ENCODE peak calls at places on chromosomes 2 and 18, in six cellular contexts. H is psoas muscle; M is tibial artery; V is naive thymus-derived CD4-positive, alpha-beta T cell; K is IMR-90; B is CD8-positive, alpha-beta T cell. E is an unnamed sample. For H3K27me3, the result is how much of the 10 kb centered on the place peaks cover.

GRCh38 chr2:237722616-237723015 is 76.0 kb upstream of the RBM44 start:
- DNase-seq in M (no peak), H (no peak), B (no peak), V (no peak), K (no peak), E (no peak)

GRCh38 chr18:51151568-51152511 is 45.6 kb downstream of the MEX3C start:
- DNase-seq in B (peak), V (peak), K (no peak), H (no peak), M (no peak), E (no peak)

GRCh38 chr18:24076950-24077349 is 61.9 kb upstream of the CABYR start:
- DNase-seq in B (no peak), V (no peak), H (no peak), M (no peak), K (no peak), E (no peak)

GRCh38 chr18:59141294-59142068 is 1.8 kb downstream of the SEC11C start:
- DNase-seq in B (no peak), K (no peak), V (no peak), M (no peak), H (no peak), E (no peak)

GRCh38 chr2:26820932-26821331 is 27.0 kb upstream of the DPYSL5 start:
- DNase-seq in H (no peak), M (no peak), V (no peak), K (no peak), B (no peak), E (no peak)

GRCh38 chr2:23757686-23758433 is 169.1 kb downstream of the ATAD2B start:
- DNase-seq in M (no peak), B (no peak), H (no peak), K (peak), V (no peak), E (no peak)

GRCh38 chr2:50143822-50144575 is 887.9 kb downstream of the NRXN1 start:
- DNase-seq in K (no peak), M (no peak), H (no peak), B (no peak), V (peak), E (peak)

GRCh38 chr2:27014771-27015433 is 17.9 kb upstream of the TMEM214 start:
- DNase-seq in H (peak), B (no peak), M (peak), K (no peak), V (no peak), E (no peak)

GRCh38 chr2:236674238-236674637 is 104.6 kb downstream of the ACKR3 start:
- DNase-seq in V (no peak), M (no peak), K (no peak), B (no peak), H (no peak), E (no peak)

GRCh38 chr2:173118385-173118784 is 42.7 kb downstream of the MAP3K20 start:
- DNase-seq in V (no peak), M (no peak), H (no peak), K (peak), B (no peak), E (no peak)

GRCh38 chr2:79750321-79750720 is 237.5 kb downstream of the CTNNA2 start:
- DNase-seq in K (no peak), V (no peak), H (no peak), M (no peak), B (no peak), E (no peak)

GRCh38 chr2:106115250-106115649 is 78.9 kb downstream of the UXS1 start:
- DNase-seq in V (no peak), B (no peak), H (no peak), M (no peak), K (peak), E (no peak)

GRCh38 chr18:8744656-8745055 is 39.3 kb downstream of the MTCL1 start:
- DNase-seq in B (peak), K (peak), H (no peak), V (peak), M (no peak), E (no peak)

GRCh38 chr2:196516541-196516940 is 123.0 kb upstream of the CCDC150 start:
- DNase-seq in M (no peak), H (no peak), K (no peak), B (no peak), V (no peak), E (no peak)

GRCh38 chr2:178860551-178860950 is 53.3 kb upstream of the TTN start:
- DNase-seq in H (peak), V (no peak), K (no peak), B (no peak), M (no peak), E (peak)

GRCh38 chr2:74530239-74531161 is 767 bp downstream of the HTRA2 start:
- DNase-seq in B (no peak), H (peak), V (no peak), M (no peak), K (peak), E (peak)

GRCh38 chr2:138771534-138771933 is 8.7 kb downstream of the NXPH2 start:
- DNase-seq in K (no peak), M (no peak), H (no peak), V (no peak), B (no peak), E (no peak)

GRCh38 chr18:45014047-45014501 is 333.4 kb downstream of the SETBP1 start:
- DNase-seq in H (no peak), K (peak), M (peak), B (no peak), V (no peak), E (no peak)

GRCh38 chr2:64179582-64180321 is 35.5 kb upstream of the PELI1 start:
- DNase-seq in H (no peak), B (no peak), V (no peak), M (no peak), K (no peak), E (no peak)

GRCh38 chr2:41925009-41925408 is 122.8 kb upstream of the PKDCC start:
- DNase-seq in M (no peak), K (no peak), H (no peak), V (no peak), B (no peak), E (no peak)

GRCh38 chr2:88601302-88601701 is 26.0 kb downstream of the EIF2AK3 start:
- DNase-seq in V (no peak), M (no peak), B (no peak), H (no peak), K (peak), E (no peak)

GRCh38 chr2:111247491-111247890 is 126.8 kb downstream of the BCL2L11 start:
- DNase-seq in H (no peak), B (no peak), M (no peak), V (no peak), K (no peak), E (no peak)

GRCh38 chr18:3661121-3661520 is 211.1 kb downstream of the TGIF1 start:
- DNase-seq in B (no peak), M (no peak), H (no peak), K (no peak), V (no peak), E (no peak)

GRCh38 chr18:3037423-3037915 is 24.5 kb upstream of the LPIN2 start:
- DNase-seq in M (no peak), H (no peak), K (peak), V (no peak), B (no peak), E (no peak)

GRCh38 chr2:63249146-63249545 is 198.5 kb downstream of the OTX1 start:
- DNase-seq in K (no peak), B (no peak), V (no peak), M (no peak), H (no peak), E (no peak)

GRCh38 chr18:57768557-57769326 is 34.4 kb downstream of the ATP8B1 start:
- DNase-seq in K (peak), M (no peak), B (no peak), H (peak), V (no peak), E (no peak)

GRCh38 chr2:28129955-28130695 is 239.6 kb downstream of the BABAM2 start:
- DNase-seq in H (no peak), K (peak), V (no peak), B (no peak), M (no peak), E (no peak)

GRCh38 chr2:165794520-165794882 is 454 bp upstream of the GALNT3 start:
- DNase-seq in M (no peak), B (peak), H (peak), K (peak), V (peak), E (no peak)

GRCh38 chr2:38184964-38185603 is 109.1 kb upstream of the CYP1B1 start:
- DNase-seq in V (no peak), M (no peak), H (no peak), B (no peak), K (peak), E (no peak)

GRCh38 chr2:142973160-142973821 is 95.8 kb downstream of the KYNU start:
- DNase-seq in B (no peak), H (no peak), V (no peak), K (no peak), M (no peak), E (no peak)

GRCh38 chr2:170812716-170813585 is 3.7 kb upstream of the GAD1 start:
- DNase-seq in K (peak), H (no peak), M (no peak), B (no peak), V (peak), E (no peak)

GRCh38 chr2:197354169-197354558 is 43.6 kb upstream of the ANKRD44 start:
- DNase-seq in V (no peak), B (no peak), M (no peak), H (no peak), K (no peak), E (no peak)

GRCh38 chr2:43475922-43476321 is 119.9 kb downstream of the THADA start:
- DNase-seq in H (no peak), V (no peak), K (no peak), B (no peak), M (no peak), E (no peak)

DNA sequence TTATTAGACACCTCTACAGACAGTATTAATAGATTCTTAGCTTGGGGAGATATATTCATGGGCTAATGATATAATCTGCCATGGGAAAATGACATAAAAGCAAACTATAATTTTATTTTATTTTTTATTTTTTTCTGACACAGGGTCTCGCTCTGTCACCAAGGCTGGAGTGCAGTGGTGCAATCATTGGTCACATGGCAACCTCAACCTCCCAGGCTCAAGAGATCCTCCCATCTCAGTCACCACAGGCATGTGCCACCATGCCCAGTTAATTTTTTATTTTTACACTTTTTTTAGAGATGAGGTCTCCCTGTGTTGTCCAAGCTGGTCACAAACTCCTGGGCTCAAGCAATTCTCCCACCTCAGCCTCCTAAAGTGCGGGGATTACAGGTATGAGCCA is 39.3 kb downstream of the RTN4 start:
- DNase-seq in K (peak), V (no peak), H (no peak), B (no peak), M (peak), E (no peak)
- H3K4me3 ChIP-seq in K (no peak), V (no peak), H (peak), B (no peak), M (no peak), E (no peak)

DNA sequence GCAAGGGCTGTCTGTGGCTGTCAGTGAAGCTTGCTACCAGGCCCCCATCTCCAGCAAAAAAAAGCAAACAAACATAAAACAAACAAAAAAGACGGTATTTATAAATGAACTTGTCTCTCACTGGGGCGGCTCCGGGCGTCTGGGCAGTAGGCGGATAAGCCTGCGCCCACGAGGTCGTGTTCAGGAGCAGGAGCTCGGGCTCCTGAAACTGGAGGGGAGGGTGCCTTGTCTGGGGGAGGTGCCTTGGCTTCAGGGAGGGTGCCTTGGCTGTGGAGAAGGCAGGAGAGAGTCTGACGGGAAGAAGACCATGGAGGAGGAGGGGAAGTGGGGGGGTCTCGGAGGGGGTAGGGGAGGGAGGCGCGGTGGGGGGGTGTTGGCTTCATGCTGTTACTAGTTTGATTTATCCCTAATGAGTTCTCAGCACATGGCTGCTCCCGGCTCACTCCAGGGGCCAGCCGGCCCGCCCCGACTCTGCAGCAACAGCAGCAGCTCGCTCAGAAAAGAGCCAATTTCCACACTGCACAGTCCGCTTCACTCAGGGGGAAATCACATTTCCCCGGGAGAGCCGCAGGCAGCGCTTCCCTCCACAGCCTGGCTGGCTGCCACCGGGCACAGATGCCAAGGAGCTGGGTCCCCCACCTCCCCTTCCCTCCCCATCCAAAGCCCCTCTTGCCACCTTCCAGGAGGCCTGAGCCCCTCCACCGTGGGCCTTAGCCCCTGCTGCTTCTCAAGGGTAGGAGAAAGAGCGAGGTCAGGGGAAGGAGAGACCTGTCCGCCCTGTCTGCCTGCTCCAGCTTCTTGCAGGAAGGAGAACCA is 38.7 kb downstream of the PSD4 start:
- DNase-seq in V (no peak), K (no peak), H (no peak), B (no peak), M (peak), E (no peak)
- H3K27me3 ChIP-seq in V (under half), K (under half), H (under half), B (under half), M (under half), E (under half)

GRCh38 chr2:241355983-241356870 is at the start of gene FARP2:
- DNase-seq in K (peak), B (peak), M (peak), H (peak), V (peak), E (peak)

GRCh38 chr2:241358470-241358869 is 2.4 kb downstream of the FARP2 start:
- DNase-seq in H (no peak), B (no peak), V (no peak), K (no peak), M (no peak), E (no peak)

GRCh38 chr2:241356871-241357260 is 781 bp downstream of the FARP2 start:
- DNase-seq in M (no peak), H (no peak), B (no peak), V (no peak), K (no peak), E (no peak)

GRCh38 chr2:241359481-241360045 is 3.5 kb downstream of the FARP2 start:
- DNase-seq in H (no peak), B (no peak), K (no peak), M (no peak), V (no peak), E (no peak)

GRCh38 chr2:241357531-241357930 is 1.4 kb downstream of the FARP2 start:
- DNase-seq in K (no peak), H (no peak), M (no peak), B (no peak), V (no peak), E (no peak)
- H3K4me3 ChIP-seq in K (no peak), H (peak), M (peak), B (no peak), V (no peak), E (no peak)

DNA sequence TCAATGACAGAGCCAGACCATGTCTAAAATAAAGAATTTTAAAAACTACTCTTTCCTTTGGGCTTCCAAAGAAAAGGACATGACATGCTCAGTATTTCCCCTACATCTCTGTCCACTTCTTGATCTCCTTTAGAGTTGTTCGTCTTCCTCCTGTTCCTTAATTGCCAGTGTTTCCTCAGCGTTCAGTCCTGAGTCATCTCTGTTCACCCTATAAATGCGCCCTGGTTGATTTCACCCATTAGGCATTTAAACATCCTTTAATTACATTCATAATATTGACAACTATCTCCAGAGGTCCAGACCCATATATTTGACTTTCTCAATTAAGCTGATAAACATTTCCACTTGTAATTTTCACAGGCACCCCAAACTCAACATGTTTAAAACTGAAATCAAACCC is 64.0 kb downstream of the AAK1 start:
- DNase-seq in H (no peak), V (no peak), M (no peak), K (no peak), B (no peak), E (no peak)
- H3K27me3 ChIP-seq in H (under half), V (under half), M (under half), K (under half), B (under half), E (under half)

GRCh38 chr2:158953926-158954763 is 14.3 kb upstream of the TANC1 start:
- DNase-seq in K (peak), V (no peak), B (no peak), H (peak), M (peak), E (peak)
- H3K4me3 ChIP-seq in K (no peak), V (no peak), B (no peak), H (no peak), M (no peak), E (no peak)

GRCh38 chr2:85116207-85116606 is 17.0 kb upstream of the TCF7L1 start:
- DNase-seq in K (no peak), H (no peak), M (no peak), B (no peak), V (no peak), E (no peak)
- H3K27me3 ChIP-seq in K (under half), H (under half), M (under half), B (under half), V (under half), E (under half)

DNA sequence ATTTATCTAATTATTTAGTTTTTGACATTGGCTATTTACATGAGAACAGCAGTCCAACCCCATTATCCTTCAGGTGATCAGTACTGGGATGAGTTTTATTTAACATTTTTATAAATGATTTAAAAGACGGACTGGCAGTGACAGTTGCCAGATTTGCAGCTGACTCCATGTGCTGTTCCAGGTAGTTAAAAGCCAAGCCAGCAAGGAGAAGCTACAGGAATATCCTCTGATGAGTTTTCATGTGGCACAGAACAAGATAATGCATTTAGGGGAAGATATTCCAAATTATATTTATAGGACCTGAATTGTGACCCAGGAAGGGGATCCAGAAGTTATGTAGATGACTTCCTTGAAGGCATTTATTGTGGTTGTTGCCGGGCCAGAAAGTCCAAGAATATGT is 209.9 kb downstream of the MCFD2 start:
- DNase-seq in H (no peak), V (no peak), K (no peak), M (no peak), B (no peak), E (no peak)
- H3K4me3 ChIP-seq in H (peak), V (no peak), K (no peak), M (no peak), B (no peak), E (no peak)

E was measured in pancreas.